ENCODE peak calls at places on chromosomes 5 and 9, in nine cellular contexts. J, C, A, H, V, O, P, U and G are unnamed samples.
A peak's percentile ranks its signal among the peaks of the same experiment; 100 is the strongest.

GRCh38 chr5:50786073-50786472 is 119.6 kb downstream of the PARP8 start:
- DNase-seq in U (no peak), V (no peak), P (no peak), H (no peak), O (no peak), A (no peak), J (peak; percentile 28), C (no peak), G (no peak)

GRCh38 chr5:55913396-55914140 is 62.4 kb downstream of the IL31RA start:
- DNase-seq in O (no peak), C (no peak), U (no peak), H (no peak), V (no peak), A (no peak), P (no peak), J (no peak), G (no peak)

GRCh38 chr9:72478993-72479392 is 42.4 kb upstream of the TMC1 start:
- DNase-seq in P (no peak), A (no peak), V (no peak), J (peak; percentile 47), H (no peak), U (no peak), O (no peak), C (no peak), G (no peak)

GRCh38 chr5:133754575-133755169 is 142.3 kb upstream of the FSTL4 start:
- DNase-seq in J (peak; percentile 66), U (no peak), A (peak; percentile 37), V (no peak), O (no peak), C (no peak), H (no peak), P (no peak), G (no peak)

GRCh38 chr5:10702911-10703491 is 58.0 kb downstream of the DAP start:
- DNase-seq in A (peak; percentile 45), P (no peak), O (no peak), C (no peak), V (peak; percentile 45), J (peak; percentile 59), H (no peak), U (no peak), G (no peak)

GRCh38 chr5:169670769-169671525 is 33.9 kb downstream of the DOCK2 start:
- DNase-seq in C (no peak), J (no peak), P (no peak), V (no peak), A (no peak), U (no peak), H (no peak), O (no peak), G (no peak)

GRCh38 chr9:131758972-131759647 is 19.2 kb upstream of the RAPGEF1 start:
- DNase-seq in H (no peak), P (no peak), V (no peak), J (no peak), C (no peak), U (no peak), O (no peak), A (no peak), G (no peak)

GRCh38 chr9:132994410-132995120 is 16.1 kb downstream of the GFI1B start:
- DNase-seq in U (no peak), V (no peak), O (no peak), H (no peak), J (peak; percentile 38), C (no peak), P (no peak), A (no peak), G (no peak)

GRCh38 chr5:98308231-98308630 is 465.2 kb upstream of the RGMB start:
- DNase-seq in U (no peak), A (no peak), C (no peak), J (no peak), H (no peak), P (no peak), O (no peak), V (no peak), G (no peak)

GRCh38 chr5:83721878-83722779 is 1.5 kb upstream of the HAPLN1 start:
- DNase-seq in V (peak; percentile 77), H (no peak), J (peak; percentile 79), O (no peak), A (peak; percentile 45), U (peak; percentile 90), C (peak; percentile 11), P (peak; percentile 27), G (no peak)

GRCh38 chr9:103714992-103715391 is 379.1 kb upstream of the SMC2 start:
- DNase-seq in O (no peak), C (no peak), V (no peak), U (no peak), H (no peak), A (no peak), J (no peak), P (no peak), G (no peak)

GRCh38 chr9:38380230-38380871 is 12.2 kb upstream of the ALDH1B1 start:
- DNase-seq in V (no peak), H (no peak), J (no peak), U (no peak), A (no peak), P (no peak), C (no peak), O (no peak), G (no peak)

GRCh38 chr5:123511290-123511647 is 708 bp upstream of the CSNK1G3 start:
- DNase-seq in J (peak; percentile 80), V (no peak), C (no peak), U (no peak), P (no peak), A (no peak), O (no peak), H (no peak), G (no peak)

GRCh38 chr9:125551781-125552180 is 155.2 kb downstream of the MAPKAP1 start:
- DNase-seq in V (no peak), J (no peak), U (no peak), P (no peak), H (no peak), C (no peak), O (no peak), A (peak; percentile 62), G (no peak)

GRCh38 chr5:149206524-149207141 is 65.0 kb upstream of the AFAP1L1 start:
- DNase-seq in V (peak; percentile 41), O (no peak), U (no peak), J (peak; percentile 58), H (no peak), P (no peak), C (no peak), A (no peak), G (no peak)

GRCh38 chr9:96574455-96574854 is 45.2 kb downstream of the CDC14B start:
- DNase-seq in J (no peak), H (no peak), P (no peak), A (no peak), O (no peak), V (no peak), C (no peak), U (no peak), G (no peak)

GRCh38 chr9:96574931-96575351 is 44.7 kb downstream of the CDC14B start:
- DNase-seq in U (no peak), O (no peak), J (no peak), V (no peak), C (no peak), A (no peak), P (no peak), H (no peak), G (no peak)
- H3K4me3 ChIP-seq in U (no peak overlapping the region), O (no peak overlapping the region), J (no peak overlapping the region), V (no peak overlapping the region), C (no peak overlapping the region), A (no peak overlapping the region), P (no peak overlapping the region), H (no peak overlapping the region), G (no peak overlapping the region)

DNA sequence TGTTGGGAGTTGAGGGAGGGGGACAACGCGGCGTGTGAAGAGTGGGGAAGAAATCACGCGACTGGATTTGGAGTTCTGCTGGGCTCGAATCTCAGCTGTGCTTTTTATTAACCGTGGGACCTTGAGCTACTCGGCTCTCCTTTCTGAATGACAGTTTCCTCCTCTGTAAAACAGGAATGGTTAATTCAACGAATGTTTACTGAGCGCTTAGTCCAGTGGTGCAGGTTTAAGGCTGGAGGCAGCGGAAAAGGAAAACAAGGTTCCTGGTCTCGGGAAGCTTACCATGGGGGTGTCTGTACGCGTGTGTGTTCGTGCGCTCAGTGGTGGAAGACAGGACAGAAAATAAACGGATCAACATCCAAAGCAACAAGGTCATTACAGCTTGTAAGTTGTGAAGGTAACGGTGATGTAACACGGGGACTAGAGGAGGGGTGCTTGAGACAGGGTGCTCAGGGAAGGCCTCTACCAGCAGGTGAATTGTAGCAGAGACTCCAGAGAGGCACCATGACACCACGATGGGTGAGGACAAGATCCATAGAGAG is 277 bp downstream of the EIF4E1B start:
- DNase-seq in U (no peak), C (no peak), O (no peak), A (no peak), H (no peak), J (no peak), P (no peak), V (no peak), G (no peak)
- H3K4me3 ChIP-seq in U (no peak overlapping the region), C (peak overlapping the region; percentile 56), O (peak overlapping the region; percentile 17), A (no peak overlapping the region), H (peak overlapping the region; percentile 63), J (peak overlapping the region; percentile 52), P (no peak overlapping the region), V (peak overlapping the region; percentile 41), G (peak overlapping the region; percentile 30)

DNA sequence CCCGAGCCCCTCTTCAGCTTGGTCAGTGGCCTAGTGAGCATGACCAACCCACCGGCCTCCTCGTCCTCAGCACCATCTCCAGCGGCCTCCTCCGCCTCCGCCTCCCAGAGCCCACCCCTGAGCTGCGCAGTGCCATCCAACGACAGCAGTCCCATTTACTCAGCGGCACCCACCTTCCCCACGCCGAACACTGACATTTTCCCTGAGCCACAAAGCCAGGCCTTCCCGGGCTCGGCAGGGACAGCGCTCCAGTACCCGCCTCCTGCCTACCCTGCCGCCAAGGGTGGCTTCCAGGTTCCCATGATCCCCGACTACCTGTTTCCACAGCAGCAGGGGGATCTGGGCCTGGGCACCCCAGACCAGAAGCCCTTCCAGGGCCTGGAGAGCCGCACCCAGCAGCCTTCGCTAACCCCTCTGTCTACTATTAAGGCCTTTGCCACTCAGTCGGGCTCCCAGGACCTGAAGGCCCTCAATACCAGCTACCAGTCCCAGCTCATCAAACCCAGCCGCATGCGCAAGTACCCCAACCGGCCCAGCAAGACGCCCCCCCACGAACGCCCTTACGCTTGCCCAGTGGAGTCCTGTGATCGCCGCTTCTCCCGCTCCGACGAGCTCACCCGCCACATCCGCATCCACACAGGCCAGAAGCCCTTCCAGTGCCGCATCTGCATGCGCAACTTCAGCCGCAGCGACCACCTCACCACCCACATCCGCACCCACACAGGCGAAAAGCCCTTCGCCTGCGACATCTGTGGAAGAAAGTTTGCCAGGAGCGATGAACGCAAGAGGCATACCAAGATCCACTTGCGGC is 1.8 kb downstream of the EGR1 start:
- DNase-seq in U (peak; percentile 86), H (peak; percentile 25), P (peak; percentile 38), A (peak; percentile 16), J (peak; percentile 20), O (no peak), C (peak; percentile 43), V (no peak), G (no peak)
- H3K4me3 ChIP-seq in U (no peak overlapping the region), H (peak overlapping the region; percentile 91), P (peak overlapping the region; percentile 75), A (peak overlapping the region; percentile 48), J (peak overlapping the region; percentile 83), O (no peak overlapping the region), C (peak overlapping the region; percentile 94), V (peak overlapping the region; percentile 85), G (no peak overlapping the region)

DNA sequence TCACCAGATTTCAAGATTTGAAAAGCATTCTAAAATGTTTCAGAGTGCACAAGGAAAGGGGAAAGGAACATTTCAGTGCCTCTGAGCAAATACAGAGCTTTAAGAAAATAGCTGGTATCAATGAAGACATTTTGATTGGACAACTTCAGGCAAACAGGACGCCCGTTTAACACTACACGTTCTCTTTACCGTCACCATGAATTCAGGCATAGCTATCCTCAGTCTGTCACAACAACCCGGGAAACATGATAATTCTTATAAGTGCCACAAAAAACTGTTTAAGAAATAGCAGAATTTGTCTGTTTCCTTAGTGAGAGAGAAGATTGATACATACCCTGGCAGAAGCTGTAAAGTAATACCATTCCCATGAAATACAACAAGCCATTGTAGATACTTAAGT is 392.4 kb upstream of the PDE4D start:
- DNase-seq in C (no peak), P (no peak), J (no peak), U (no peak), A (no peak), H (no peak), O (no peak), V (no peak), G (no peak)
- H3K4me3 ChIP-seq in C (no peak overlapping the region), P (no peak overlapping the region), J (no peak overlapping the region), U (peak overlapping the region; percentile 59), A (no peak overlapping the region), H (no peak overlapping the region), O (no peak overlapping the region), V (no peak overlapping the region), G (no peak overlapping the region)